ENCODE peak calls at places on chromosome 9, in seven cellular contexts. U, O, Y, V, H, E and M are unnamed samples.

GRCh38 chr9:89795555-89796195 is 190.9 kb downstream of the GADD45G start:
- DNase-seq in U (no peak), O (no peak), Y (no peak), V (no peak), H (no peak), E (no peak), M (no peak)

GRCh38 chr9:107810493-107810931 is 320.9 kb upstream of the KLF4 start:
- DNase-seq in U (no peak), O (peak; percentile 45), Y (no peak), V (no peak), H (peak; percentile 21), E (no peak), M (no peak)

GRCh38 chr9:114207034-114207815 is 51.9 kb downstream of the COL27A1 start:
- DNase-seq in U (no peak), O (peak; percentile 73), Y (no peak), V (peak; percentile 71), H (peak; percentile 37), E (no peak), M (no peak)

GRCh38 chr9:133470427-133470924 is 8.4 kb downstream of the SLC2A6 start:
- DNase-seq in U (no peak), O (no peak), Y (no peak), V (no peak), H (no peak), E (no peak), M (peak; percentile 71)

GRCh38 chr9:13088734-13089427 is 190.6 kb downstream of the MPDZ start:
- DNase-seq in U (peak; percentile 76), O (peak; percentile 62), Y (no peak), V (peak; percentile 81), H (peak; percentile 35), E (no peak), M (peak; percentile 89)

GRCh38 chr9:133460405-133461175 is 812 bp downstream of the CACFD1 start:
- DNase-seq in U (no peak), O (peak; percentile 37), Y (no peak), V (peak; percentile 74), H (peak; percentile 19), E (no peak), M (peak; percentile 79)

GRCh38 chr9:14080940-14081621 is 232.9 kb downstream of the NFIB start:
- DNase-seq in U (no peak), O (peak; percentile 9), Y (peak; percentile 25), V (peak; percentile 39), H (peak; percentile 95), E (no peak), M (peak; percentile 13)

GRCh38 chr9:133956520-133957076 is 35.5 kb downstream of the VAV2 start:
- DNase-seq in U (no peak), O (peak; percentile 49), Y (no peak), V (peak; percentile 37), H (peak; percentile 5), E (no peak), M (peak; percentile 51)

GRCh38 chr9:7053903-7054302 is 296.1 kb downstream of the KDM4C start:
- DNase-seq in U (no peak), O (no peak), Y (no peak), V (no peak), H (no peak), E (no peak), M (peak; percentile 24)

GRCh38 chr9:136921307-136921706 is 23.2 kb downstream of the FBXW5 start:
- DNase-seq in U (no peak), O (no peak), Y (no peak), V (no peak), H (no peak), E (no peak), M (no peak)

GRCh38 chr9:105713260-105713938 is 19.1 kb downstream of the TMEM38B start:
- DNase-seq in U (no peak), O (no peak), Y (no peak), V (no peak), H (no peak), E (no peak), M (no peak)

GRCh38 chr9:88773627-88774244 is 217.5 kb upstream of the S1PR3 start:
- DNase-seq in U (peak; percentile 96), O (peak; percentile 50), Y (no peak), V (peak; percentile 61), H (no peak), E (no peak), M (no peak)

GRCh38 chr9:103266064-103266463 is 270.9 kb downstream of the CYLC2 start:
- DNase-seq in U (no peak), O (no peak), Y (no peak), V (no peak), H (no peak), E (no peak), M (no peak)

GRCh38 chr9:127057970-127058644 is 64.3 kb downstream of the ANGPTL2 start:
- DNase-seq in U (no peak), O (peak; percentile 44), Y (no peak), V (no peak), H (no peak), E (no peak), M (no peak)

GRCh38 chr9:76863832-76864231 is 42.1 kb downstream of the PRUNE2 start:
- DNase-seq in U (no peak), O (no peak), Y (no peak), V (no peak), H (no peak), E (no peak), M (no peak)

GRCh38 chr9:126497673-126498255 is 116.0 kb upstream of the LMX1B start:
- DNase-seq in U (no peak), O (no peak), Y (no peak), V (no peak), H (no peak), E (no peak), M (no peak)

GRCh38 chr9:91360551-91361293 is 996 bp downstream of the AUH start:
- DNase-seq in U (no peak), O (peak; percentile 29), Y (no peak), V (peak; percentile 56), H (peak; percentile 24), E (peak; percentile 21), M (peak; percentile 85)

GRCh38 chr9:116279230-116279629 is 125.6 kb downstream of the PAPPA start:
- DNase-seq in U (no peak), O (no peak), Y (no peak), V (peak; percentile 95), H (no peak), E (no peak), M (peak; percentile 87)

GRCh38 chr9:88593537-88594185 is 58.7 kb downstream of the NXNL2 start:
- DNase-seq in U (peak; percentile 85), O (peak; percentile 85), Y (no peak), V (peak; percentile 52), H (peak; percentile 28), E (peak; percentile 20), M (peak; percentile 65)

GRCh38 chr9:135857843-135858242 is 49.5 kb downstream of the CAMSAP1 start:
- DNase-seq in U (no peak), O (peak; percentile 10), Y (no peak), V (no peak), H (no peak), E (no peak), M (no peak)

GRCh38 chr9:84652496-84653081 is 16.9 kb upstream of the NTRK2 start:
- DNase-seq in U (peak; percentile 32), O (no peak), Y (no peak), V (no peak), H (no peak), E (no peak), M (no peak)

GRCh38 chr9:131961496-131961880 is 118.2 kb downstream of the MED27 start:
- DNase-seq in U (no peak), O (no peak), Y (no peak), V (peak; percentile 33), H (no peak), E (no peak), M (no peak)

GRCh38 chr9:131959056-131959455 is 120.6 kb downstream of the MED27 start:
- DNase-seq in U (no peak), O (no peak), Y (no peak), V (no peak), H (no peak), E (no peak), M (no peak)

GRCh38 chr9:131960805-131961495 is 118.7 kb downstream of the MED27 start:
- DNase-seq in U (no peak), O (no peak), Y (no peak), V (peak; percentile 23), H (peak; percentile 31), E (no peak), M (no peak)

GRCh38 chr9:131959887-131960286 is 119.8 kb downstream of the MED27 start:
- DNase-seq in U (no peak), O (no peak), Y (no peak), V (no peak), H (no peak), E (no peak), M (no peak)

DNA sequence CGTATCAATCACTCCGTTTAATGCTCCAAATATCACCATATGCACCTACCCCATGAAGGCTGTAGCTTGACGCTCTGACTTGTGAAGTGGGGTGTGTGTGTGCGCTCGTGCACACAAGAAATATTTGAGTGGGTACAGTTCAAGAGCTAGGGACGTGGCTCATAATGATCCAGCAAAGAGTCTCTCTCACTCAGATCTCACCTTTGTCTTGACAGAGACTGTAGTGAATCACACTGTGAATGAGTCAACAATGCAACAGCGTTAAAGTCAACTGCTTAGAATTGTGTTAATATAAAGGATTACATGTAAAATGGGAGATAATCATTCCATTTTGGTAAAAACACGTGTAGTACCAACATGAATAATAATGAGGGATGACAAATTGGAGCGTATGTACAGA is 119.4 kb downstream of the MED27 start:
- DNase-seq in U (no peak), O (peak; percentile 30), Y (no peak), V (no peak), H (peak; percentile 69), E (no peak), M (no peak)
- TF ChIP-seq EZH2 in U (no peak), O (no peak), Y (no peak), V (no peak), H (no peak), E (no peak), M (no peak)

GRCh38 chr9:123933401-123933800 is 3.5 kb upstream of the DENND1A start:
- DNase-seq in U (no peak), O (peak; percentile 75), Y (peak; percentile 19), V (no peak), H (peak; percentile 66), E (no peak), M (no peak)
- TF ChIP-seq EZH2 in U (no peak), O (no peak), Y (no peak), V (no peak), H (no peak), E (no peak), M (no peak)

GRCh38 chr9:122346478-122347347 is 24.1 kb upstream of the PTGS1 start:
- DNase-seq in U (peak; percentile 9), O (peak; percentile 67), Y (no peak), V (peak; percentile 77), H (no peak), E (no peak), M (peak; percentile 61)
- TF ChIP-seq EZH2 in U (peak; percentile 78), O (no peak), Y (no peak), V (peak; percentile 60), H (no peak), E (no peak), M (peak; percentile 15)

GRCh38 chr9:21967169-21967568 is 27.0 kb downstream of the CDKN2A start:
- DNase-seq in U (no peak), O (no peak), Y (no peak), V (peak; percentile 37), H (no peak), E (no peak), M (peak; percentile 55)

GRCh38 chr9:21967707-21968106 is 26.5 kb downstream of the CDKN2A start:
- DNase-seq in U (no peak), O (no peak), Y (no peak), V (peak; percentile 18), H (no peak), E (no peak), M (peak; percentile 26)

GRCh38 chr9:21970001-21970799 is 24.0 kb downstream of the CDKN2A start:
- DNase-seq in U (no peak), O (no peak), Y (no peak), V (peak; percentile 21), H (no peak), E (no peak), M (peak; percentile 44)

GRCh38 chr9:21969011-21969935 is 24.9 kb downstream of the CDKN2A start:
- DNase-seq in U (no peak), O (peak; percentile 2), Y (no peak), V (peak; percentile 80), H (no peak), E (no peak), M (peak; percentile 93)

GRCh38 chr9:21968331-21969010 is 25.7 kb downstream of the CDKN2A start:
- DNase-seq in U (no peak), O (peak; percentile 42), Y (no peak), V (peak; percentile 73), H (no peak), E (no peak), M (peak; percentile 59)
- TF ChIP-seq EZH2 in U (no peak), O (no peak), Y (peak; percentile 3), V (peak; percentile 93), H (no peak), E (no peak), M (peak; percentile 82)